ENCODE peak calls at places on chromosomes 5 and 9, in five cellular contexts. Y is GM23248, A is HCT116, G is hepatocyte, D is MM.1S. Z is an unnamed sample.

GRCh38 chr9:134477927-134478326 is 151.7 kb downstream of the RXRA start:
- DNase-seq in Y (peak; percentile 18), A (no peak), G (no peak), D (no peak), Z (no peak)

GRCh38 chr5:33662721-33663435 is 222.1 kb downstream of the TARS1 start:
- DNase-seq in Y (peak; percentile 91), A (no peak), G (no peak), D (no peak), Z (no peak)

GRCh38 chr9:131469951-131470350 is 32.8 kb upstream of the POMT1 start:
- DNase-seq in Y (no peak), A (no peak), G (no peak), D (no peak), Z (no peak)

GRCh38 chr9:22037954-22038690 is 29.0 kb upstream of the CDKN2B start:
- DNase-seq in Y (peak; percentile 71), A (peak; percentile 33), G (no peak), D (no peak), Z (no peak)

GRCh38 chr9:117718085-117718484 is 13.9 kb downstream of the TLR4 start:
- DNase-seq in Y (peak; percentile 79), A (no peak), G (no peak), D (peak; percentile 89), Z (no peak)

GRCh38 chr9:92846662-92847145 is 31.1 kb downstream of the ZNF484 start:
- DNase-seq in Y (peak; percentile 1), A (no peak), G (no peak), D (no peak), Z (no peak)

GRCh38 chr5:157513182-157513581 is 53.2 kb downstream of the NIPAL4 start:
- DNase-seq in Y (no peak), A (no peak), G (no peak), D (no peak), Z (no peak)

GRCh38 chr5:124157320-124157719 is 589.1 kb downstream of the ZNF608 start:
- DNase-seq in Y (peak; percentile 29), A (no peak), G (no peak), D (peak; percentile 23), Z (no peak)

GRCh38 chr5:86617756-86618577 is at the start of gene COX7C:
- DNase-seq in Y (peak; percentile 98), A (peak; percentile 94), G (peak; percentile 97), D (peak; percentile 97), Z (peak; percentile 98)

GRCh38 chr5:57432876-57433275 is 49.7 kb downstream of the ACTBL2 start:
- DNase-seq in Y (no peak), A (peak; percentile 23), G (no peak), D (no peak), Z (no peak)

GRCh38 chr5:435961-436640 is 6.9 kb upstream of the EXOC3 start:
- DNase-seq in Y (peak; percentile 58), A (no peak), G (no peak), D (no peak), Z (peak; percentile 52)

GRCh38 chr9:131809941-131810344 is 70.1 kb upstream of the RAPGEF1 start:
- DNase-seq in Y (peak; percentile 58), A (no peak), G (no peak), D (no peak), Z (no peak)

GRCh38 chr5:173311818-173312585 is 16.2 kb downstream of the STC2 start:
- DNase-seq in Y (no peak), A (no peak), G (no peak), D (no peak), Z (no peak)

GRCh38 chr5:33195431-33196128 is 245.2 kb upstream of the TARS1 start:
- DNase-seq in Y (peak; percentile 55), A (no peak), G (no peak), D (no peak), Z (no peak)

GRCh38 chr9:1513105-1513504 is 462.9 kb downstream of the DMRT2 start:
- DNase-seq in Y (no peak), A (no peak), G (no peak), D (no peak), Z (no peak)

GRCh38 chr5:149053027-149053705 is 9.7 kb downstream of the SH3TC2 start:
- DNase-seq in Y (peak; percentile 79), A (no peak), G (no peak), D (no peak), Z (peak; percentile 11)

GRCh38 chr5:111261610-111262009 is 37.4 kb downstream of the CAMK4 start:
- DNase-seq in Y (no peak), A (no peak), G (no peak), D (no peak), Z (no peak)

GRCh38 chr9:129126789-129127618 is 15.8 kb downstream of the PTPA start:
- DNase-seq in Y (no peak), A (no peak), G (no peak), D (no peak), Z (peak; percentile 92)

GRCh38 chr5:80921026-80921425 is 39.1 kb upstream of the RASGRF2 start:
- DNase-seq in Y (no peak), A (no peak), G (no peak), D (no peak), Z (peak; percentile 17)

GRCh38 chr9:96884443-96884842 is 30.1 kb upstream of the ZNF782 start:
- DNase-seq in Y (peak; percentile 73), A (peak; percentile 92), G (peak; percentile 54), D (no peak), Z (no peak)

GRCh38 chr5:149537374-149537959 is 13.8 kb downstream of the CSNK1A1 start:
- DNase-seq in Y (no peak), A (no peak), G (no peak), D (no peak), Z (no peak)

GRCh38 chr9:24342457-24342856 is 203.2 kb downstream of the IZUMO3 start:
- DNase-seq in Y (no peak), A (no peak), G (no peak), D (no peak), Z (no peak)

GRCh38 chr9:129290606-129291005 is 112.5 kb upstream of the IER5L start:
- DNase-seq in Y (no peak), A (no peak), G (no peak), D (no peak), Z (no peak)

GRCh38 chr9:93301291-93301811 is 117.4 kb downstream of the WNK2 start:
- DNase-seq in Y (no peak), A (no peak), G (no peak), D (no peak), Z (no peak)

GRCh38 chr5:3818612-3819011 is 223.0 kb downstream of the IRX1 start:
- DNase-seq in Y (no peak), A (no peak), G (no peak), D (no peak), Z (no peak)

GRCh38 chr5:135140805-135141204 is 106.8 kb upstream of the PITX1 start:
- DNase-seq in Y (peak; percentile 69), A (peak; percentile 69), G (peak; percentile 41), D (no peak), Z (no peak)

GRCh38 chr5:139747583-139748504 is 47.8 kb upstream of the PSD2 start:
- DNase-seq in Y (peak; percentile 86), A (no peak), G (peak; percentile 89), D (no peak), Z (peak; percentile 70)
- TF ChIP-seq EZH2phosphoT487 in Y (no peak), A (no peak), G (no peak), D (peak; percentile 61), Z (peak; percentile 65)

GRCh38 chr5:37837101-37838032 is 2.5 kb downstream of the GDNF start:
- DNase-seq in Y (peak; percentile 95), A (peak; percentile 18), G (peak; percentile 88), D (peak; percentile 59), Z (peak; percentile 78)

GRCh38 chr5:37833990-37834389 is 5.9 kb downstream of the GDNF start:
- DNase-seq in Y (no peak), A (no peak), G (no peak), D (peak; percentile 47), Z (peak; percentile 28)

GRCh38 chr5:37835400-37835973 is 4.4 kb downstream of the GDNF start:
- DNase-seq in Y (no peak), A (no peak), G (no peak), D (no peak), Z (no peak)

GRCh38 chr5:37836173-37837100 is 3.4 kb downstream of the GDNF start:
- DNase-seq in Y (peak; percentile 78), A (no peak), G (no peak), D (no peak), Z (peak; percentile 70)

GRCh38 chr5:37834542-37835399 is 5.1 kb downstream of the GDNF start:
- DNase-seq in Y (no peak), A (no peak), G (peak; percentile 34), D (peak; percentile 31), Z (peak; percentile 70)
- H3K4me3 ChIP-seq in Y (no peak overlapping the region), A (no peak overlapping the region), G (peak overlapping the region; percentile 14), D (peak overlapping the region; percentile 24), Z (peak overlapping the region; percentile 53)

GRCh38 chr5:179549973-179550510 is 312 bp upstream of the RUFY1 start:
- DNase-seq in Y (peak; percentile 79), A (no peak), G (no peak), D (no peak), Z (no peak)

GRCh38 chr5:179554981-179555380 is 4.6 kb downstream of the RUFY1 start:
- DNase-seq in Y (no peak), A (no peak), G (no peak), D (no peak), Z (no peak)

GRCh38 chr5:179553006-179553405 is 2.7 kb downstream of the RUFY1 start:
- DNase-seq in Y (no peak), A (no peak), G (no peak), D (no peak), Z (no peak)

GRCh38 chr5:179550511-179551342 is at the start of gene RUFY1:
- DNase-seq in Y (peak; percentile 92), A (peak; percentile 37), G (peak; percentile 89), D (peak; percentile 79), Z (peak; percentile 84)

DNA sequence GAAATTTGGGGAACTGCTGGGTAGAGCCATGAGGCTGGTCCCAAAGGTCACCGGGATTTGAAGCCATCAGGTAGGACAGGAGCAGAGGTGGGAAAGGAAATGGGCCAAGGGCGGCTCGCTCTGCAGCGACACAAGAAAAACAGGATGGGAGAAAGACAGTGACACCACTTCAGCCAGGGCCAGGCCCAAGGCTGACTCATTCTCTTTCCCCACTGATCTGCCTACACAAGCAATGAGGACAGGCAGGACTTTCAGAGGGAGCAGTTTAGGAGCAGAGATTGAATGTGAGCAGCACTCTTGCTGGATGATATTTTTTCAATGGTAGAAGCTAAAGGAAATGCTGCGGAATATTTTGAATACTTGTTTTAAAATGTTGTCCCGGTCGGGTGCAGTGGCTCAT is 3.5 kb downstream of the RUFY1 start:
- DNase-seq in Y (peak; percentile 81), A (no peak), G (peak; percentile 32), D (no peak), Z (no peak)
- TF ChIP-seq EZH2phosphoT487 in Y (no peak), A (no peak), G (no peak), D (no peak), Z (no peak)

DNA sequence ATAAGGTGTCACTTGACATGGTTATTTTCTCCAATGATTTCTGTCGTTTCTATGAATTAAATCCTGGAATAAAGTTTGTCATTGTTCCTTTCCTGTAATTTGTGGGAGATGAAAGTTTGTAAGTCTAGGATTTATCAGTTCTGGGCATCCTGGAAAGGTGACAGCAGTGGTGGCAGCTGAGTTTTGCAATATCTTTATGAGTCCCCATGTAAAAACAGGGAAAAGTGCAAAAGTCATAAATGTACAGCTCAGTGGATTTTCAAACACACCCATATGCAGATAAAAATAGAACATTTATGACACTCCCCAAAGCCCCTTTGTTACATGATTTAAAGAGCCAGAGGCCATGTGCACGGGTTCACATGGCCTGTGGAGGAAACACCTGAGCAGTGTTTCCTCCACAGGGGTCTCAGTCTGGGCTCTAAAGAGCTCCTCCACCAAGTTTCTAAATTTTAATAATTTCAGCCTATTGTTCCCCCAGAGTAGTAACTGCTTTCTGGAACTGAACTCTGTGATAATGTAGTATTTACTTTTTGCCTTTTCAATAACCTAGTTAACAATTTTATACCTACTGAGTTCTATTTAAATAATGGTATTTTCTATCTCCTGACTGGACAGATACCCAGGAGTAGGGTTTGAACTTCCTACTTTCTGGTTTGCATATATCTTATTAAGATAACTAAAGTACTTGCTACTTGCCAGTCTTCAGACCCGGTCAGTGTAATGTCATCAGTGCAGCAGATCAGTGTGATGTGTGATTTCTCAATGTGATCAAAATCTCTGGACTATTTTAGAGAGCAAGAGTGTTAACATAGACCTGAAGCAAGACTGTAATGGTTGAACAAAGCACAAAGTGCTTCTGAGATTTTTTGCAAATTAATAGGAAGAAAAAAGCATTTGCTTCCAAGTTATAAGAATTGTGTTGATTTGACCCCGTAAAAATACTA is 6.5 kb downstream of the TMEM38B start:
- DNase-seq in Y (no peak), A (no peak), G (no peak), D (no peak), Z (no peak)
- H3K4me3 ChIP-seq in Y (no peak overlapping the region), A (no peak overlapping the region), G (no peak overlapping the region), D (no peak overlapping the region), Z (no peak overlapping the region)